ENCODE peak calls at places on chromosomes 5 and 9, in ten cellular contexts. One of them, this sample, is unnamed.

GRCh38 chr5:132055441-132055807 is 5.0 kb upstream of the IL3 start:
- DNase-seq in activated CD4-positive, alpha-beta T cell treated with anti-CD3 and anti-CD28 coated beads for 24 hours: no peak
- DNase-seq in stimulated activated naive B cell treated with anti-CD40 and anti-IgM and Interleukin-4, amounts not matched to agents 10 μg/mL and 1 μg/mL and 100 μg/mL, for 72 hours: no peak
- DNase-seq in A549: no peak
- DNase-seq in stimulated activated CD4-positive, alpha-beta T cell treated with anti-CD3 and anti-CD28 coated beads, Interleukin-1b, Interleukin-23, amount 100 ng/mL, for 48 hours: no peak
- DNase-seq in upper lobe of left lung: no peak
- DNase-seq in NCI-H2029: no peak
- DNase-seq in T-helper 9 cell: no peak
- DNase-seq in foreskin keratinocyte: no peak
- DNase-seq in T-cell: no peak
- DNase-seq in this sample: no peak

GRCh38 chr5:142874537-142874936 is 104.4 kb downstream of the ARHGAP26 start:
- DNase-seq in T-cell: no peak
- DNase-seq in foreskin keratinocyte: no peak
- DNase-seq in A549: peak
- DNase-seq in NCI-H2029: peak
- DNase-seq in T-helper 9 cell: no peak
- DNase-seq in activated CD4-positive, alpha-beta T cell treated with anti-CD3 and anti-CD28 coated beads for 24 hours: no peak
- DNase-seq in stimulated activated CD4-positive, alpha-beta T cell treated with anti-CD3 and anti-CD28 coated beads, Interleukin-1b, Interleukin-23, amount 100 ng/mL, for 48 hours: no peak
- DNase-seq in stimulated activated naive B cell treated with anti-CD40 and anti-IgM and Interleukin-4, amounts not matched to agents 10 μg/mL and 1 μg/mL and 100 μg/mL, for 72 hours: no peak
- DNase-seq in upper lobe of left lung: peak
- DNase-seq in this sample: no peak

GRCh38 chr9:121744002-121744686 is 92.7 kb downstream of the DAB2IP start:
- DNase-seq in activated CD4-positive, alpha-beta T cell treated with anti-CD3 and anti-CD28 coated beads for 24 hours: no peak
- DNase-seq in stimulated activated naive B cell treated with anti-CD40 and anti-IgM and Interleukin-4, amounts not matched to agents 10 μg/mL and 1 μg/mL and 100 μg/mL, for 72 hours: no peak
- DNase-seq in T-helper 9 cell: no peak
- DNase-seq in stimulated activated CD4-positive, alpha-beta T cell treated with anti-CD3 and anti-CD28 coated beads, Interleukin-1b, Interleukin-23, amount 100 ng/mL, for 48 hours: peak
- DNase-seq in T-cell: peak
- DNase-seq in foreskin keratinocyte: no peak
- DNase-seq in A549: peak
- DNase-seq in upper lobe of left lung: no peak
- DNase-seq in NCI-H2029: no peak
- DNase-seq in this sample: no peak

GRCh38 chr5:53971566-53971965 is 338.8 kb downstream of the ARL15 start:
- DNase-seq in stimulated activated CD4-positive, alpha-beta T cell treated with anti-CD3 and anti-CD28 coated beads, Interleukin-1b, Interleukin-23, amount 100 ng/mL, for 48 hours: no peak
- DNase-seq in NCI-H2029: no peak
- DNase-seq in upper lobe of left lung: no peak
- DNase-seq in stimulated activated naive B cell treated with anti-CD40 and anti-IgM and Interleukin-4, amounts not matched to agents 10 μg/mL and 1 μg/mL and 100 μg/mL, for 72 hours: no peak
- DNase-seq in A549: no peak
- DNase-seq in foreskin keratinocyte: no peak
- DNase-seq in activated CD4-positive, alpha-beta T cell treated with anti-CD3 and anti-CD28 coated beads for 24 hours: no peak
- DNase-seq in T-helper 9 cell: no peak
- DNase-seq in T-cell: no peak
- DNase-seq in this sample: no peak

GRCh38 chr5:128778474-128778873 is 186.8 kb upstream of the SLC27A6 start:
- DNase-seq in upper lobe of left lung: no peak
- DNase-seq in stimulated activated CD4-positive, alpha-beta T cell treated with anti-CD3 and anti-CD28 coated beads, Interleukin-1b, Interleukin-23, amount 100 ng/mL, for 48 hours: no peak
- DNase-seq in activated CD4-positive, alpha-beta T cell treated with anti-CD3 and anti-CD28 coated beads for 24 hours: no peak
- DNase-seq in T-cell: no peak
- DNase-seq in NCI-H2029: no peak
- DNase-seq in foreskin keratinocyte: no peak
- DNase-seq in A549: no peak
- DNase-seq in T-helper 9 cell: no peak
- DNase-seq in stimulated activated naive B cell treated with anti-CD40 and anti-IgM and Interleukin-4, amounts not matched to agents 10 μg/mL and 1 μg/mL and 100 μg/mL, for 72 hours: no peak
- DNase-seq in this sample: no peak

GRCh38 chr5:179302499-179303185 is 42.6 kb downstream of the ADAMTS2 start:
- DNase-seq in stimulated activated CD4-positive, alpha-beta T cell treated with anti-CD3 and anti-CD28 coated beads, Interleukin-1b, Interleukin-23, amount 100 ng/mL, for 48 hours: no peak
- DNase-seq in NCI-H2029: no peak
- DNase-seq in stimulated activated naive B cell treated with anti-CD40 and anti-IgM and Interleukin-4, amounts not matched to agents 10 μg/mL and 1 μg/mL and 100 μg/mL, for 72 hours: no peak
- DNase-seq in T-cell: no peak
- DNase-seq in foreskin keratinocyte: no peak
- DNase-seq in A549: no peak
- DNase-seq in activated CD4-positive, alpha-beta T cell treated with anti-CD3 and anti-CD28 coated beads for 24 hours: no peak
- DNase-seq in T-helper 9 cell: no peak
- DNase-seq in upper lobe of left lung: no peak
- DNase-seq in this sample: peak

GRCh38 chr9:112179816-112180215 is 4.7 kb upstream of the SUSD1 start:
- DNase-seq in stimulated activated CD4-positive, alpha-beta T cell treated with anti-CD3 and anti-CD28 coated beads, Interleukin-1b, Interleukin-23, amount 100 ng/mL, for 48 hours: no peak
- DNase-seq in NCI-H2029: no peak
- DNase-seq in T-helper 9 cell: no peak
- DNase-seq in foreskin keratinocyte: no peak
- DNase-seq in T-cell: no peak
- DNase-seq in upper lobe of left lung: no peak
- DNase-seq in stimulated activated naive B cell treated with anti-CD40 and anti-IgM and Interleukin-4, amounts not matched to agents 10 μg/mL and 1 μg/mL and 100 μg/mL, for 72 hours: no peak
- DNase-seq in activated CD4-positive, alpha-beta T cell treated with anti-CD3 and anti-CD28 coated beads for 24 hours: no peak
- DNase-seq in A549: no peak
- DNase-seq in this sample: no peak

GRCh38 chr5:89844548-89844947 is 565.0 kb downstream of the CETN3 start:
- DNase-seq in upper lobe of left lung: no peak
- DNase-seq in T-cell: no peak
- DNase-seq in stimulated activated CD4-positive, alpha-beta T cell treated with anti-CD3 and anti-CD28 coated beads, Interleukin-1b, Interleukin-23, amount 100 ng/mL, for 48 hours: no peak
- DNase-seq in foreskin keratinocyte: no peak
- DNase-seq in NCI-H2029: no peak
- DNase-seq in stimulated activated naive B cell treated with anti-CD40 and anti-IgM and Interleukin-4, amounts not matched to agents 10 μg/mL and 1 μg/mL and 100 μg/mL, for 72 hours: no peak
- DNase-seq in A549: no peak
- DNase-seq in activated CD4-positive, alpha-beta T cell treated with anti-CD3 and anti-CD28 coated beads for 24 hours: no peak
- DNase-seq in T-helper 9 cell: no peak
- DNase-seq in this sample: no peak

GRCh38 chr5:126599499-126599898 is 1.2 kb upstream of the PHAX start:
- DNase-seq in upper lobe of left lung: no peak
- DNase-seq in A549: no peak
- DNase-seq in stimulated activated CD4-positive, alpha-beta T cell treated with anti-CD3 and anti-CD28 coated beads, Interleukin-1b, Interleukin-23, amount 100 ng/mL, for 48 hours: no peak
- DNase-seq in activated CD4-positive, alpha-beta T cell treated with anti-CD3 and anti-CD28 coated beads for 24 hours: no peak
- DNase-seq in T-helper 9 cell: no peak
- DNase-seq in foreskin keratinocyte: no peak
- DNase-seq in T-cell: no peak
- DNase-seq in NCI-H2029: no peak
- DNase-seq in stimulated activated naive B cell treated with anti-CD40 and anti-IgM and Interleukin-4, amounts not matched to agents 10 μg/mL and 1 μg/mL and 100 μg/mL, for 72 hours: no peak
- DNase-seq in this sample: no peak

GRCh38 chr5:35608881-35609779 is 8.5 kb upstream of the SPEF2 start:
- DNase-seq in T-cell: no peak
- DNase-seq in stimulated activated naive B cell treated with anti-CD40 and anti-IgM and Interleukin-4, amounts not matched to agents 10 μg/mL and 1 μg/mL and 100 μg/mL, for 72 hours: no peak
- DNase-seq in activated CD4-positive, alpha-beta T cell treated with anti-CD3 and anti-CD28 coated beads for 24 hours: no peak
- DNase-seq in T-helper 9 cell: no peak
- DNase-seq in foreskin keratinocyte: no peak
- DNase-seq in A549: no peak
- DNase-seq in stimulated activated CD4-positive, alpha-beta T cell treated with anti-CD3 and anti-CD28 coated beads, Interleukin-1b, Interleukin-23, amount 100 ng/mL, for 48 hours: no peak
- DNase-seq in NCI-H2029: no peak
- DNase-seq in upper lobe of left lung: no peak
- DNase-seq in this sample: no peak

GRCh38 chr5:97915101-97915500 is 732.1 kb upstream of the RIOK2 start:
- DNase-seq in A549: no peak
- DNase-seq in NCI-H2029: no peak
- DNase-seq in T-helper 9 cell: no peak
- DNase-seq in foreskin keratinocyte: no peak
- DNase-seq in stimulated activated naive B cell treated with anti-CD40 and anti-IgM and Interleukin-4, amounts not matched to agents 10 μg/mL and 1 μg/mL and 100 μg/mL, for 72 hours: no peak
- DNase-seq in stimulated activated CD4-positive, alpha-beta T cell treated with anti-CD3 and anti-CD28 coated beads, Interleukin-1b, Interleukin-23, amount 100 ng/mL, for 48 hours: no peak
- DNase-seq in upper lobe of left lung: no peak
- DNase-seq in T-cell: no peak
- DNase-seq in activated CD4-positive, alpha-beta T cell treated with anti-CD3 and anti-CD28 coated beads for 24 hours: no peak
- DNase-seq in this sample: no peak

GRCh38 chr5:149452007-149452664 is 73.0 kb upstream of the IL17B start:
- DNase-seq in activated CD4-positive, alpha-beta T cell treated with anti-CD3 and anti-CD28 coated beads for 24 hours: no peak
- DNase-seq in foreskin keratinocyte: no peak
- DNase-seq in A549: no peak
- DNase-seq in upper lobe of left lung: no peak
- DNase-seq in T-helper 9 cell: no peak
- DNase-seq in T-cell: no peak
- DNase-seq in stimulated activated CD4-positive, alpha-beta T cell treated with anti-CD3 and anti-CD28 coated beads, Interleukin-1b, Interleukin-23, amount 100 ng/mL, for 48 hours: no peak
- DNase-seq in stimulated activated naive B cell treated with anti-CD40 and anti-IgM and Interleukin-4, amounts not matched to agents 10 μg/mL and 1 μg/mL and 100 μg/mL, for 72 hours: no peak
- DNase-seq in NCI-H2029: no peak
- DNase-seq in this sample: no peak

GRCh38 chr5:155092318-155092717 is 78.8 kb downstream of the KIF4B start:
- DNase-seq in NCI-H2029: no peak
- DNase-seq in A549: no peak
- DNase-seq in stimulated activated CD4-positive, alpha-beta T cell treated with anti-CD3 and anti-CD28 coated beads, Interleukin-1b, Interleukin-23, amount 100 ng/mL, for 48 hours: no peak
- DNase-seq in foreskin keratinocyte: peak
- DNase-seq in T-cell: no peak
- DNase-seq in upper lobe of left lung: no peak
- DNase-seq in T-helper 9 cell: no peak
- DNase-seq in stimulated activated naive B cell treated with anti-CD40 and anti-IgM and Interleukin-4, amounts not matched to agents 10 μg/mL and 1 μg/mL and 100 μg/mL, for 72 hours: no peak
- DNase-seq in activated CD4-positive, alpha-beta T cell treated with anti-CD3 and anti-CD28 coated beads for 24 hours: no peak
- DNase-seq in this sample: no peak

This sample was measured in chondrocyte.